ENCODE peak calls at places on chromosomes 1 and 21, in nine cellular contexts. E, W, Y, I, S, X, G, Z and K are unnamed samples.

GRCh38 chr1:74733616-74734484 is 898 bp downstream of the TYW3 start:
- DNase-seq in E (no peak), W (no peak), Y (no peak), I (peak; percentile 27), S (no peak), X (peak; percentile 15), G (peak; percentile 13), Z (peak; percentile 19), K (peak; percentile 16)

GRCh38 chr21:34630536-34631143 is 15.7 kb upstream of the RCAN1 start:
- DNase-seq in E (no peak), W (no peak), Y (no peak), I (peak; percentile 29), S (peak; percentile 5), X (no peak), G (no peak), Z (no peak), K (peak; percentile 47)

GRCh38 chr1:231869364-231869763 is 242.8 kb downstream of the DISC1 start:
- DNase-seq in E (no peak), W (no peak), Y (no peak), I (no peak), S (no peak), X (no peak), G (no peak), Z (no peak), K (no peak)

GRCh38 chr1:179016694-179017382 is 8.9 kb upstream of the FAM20B start:
- DNase-seq in E (peak; percentile 92), W (peak; percentile 97), Y (peak; percentile 70), I (peak; percentile 82), S (peak; percentile 96), X (peak; percentile 97), G (peak; percentile 86), Z (peak; percentile 60), K (peak; percentile 78)

GRCh38 chr1:180917306-180918065 is 4.8 kb downstream of the KIAA1614 start:
- DNase-seq in E (no peak), W (no peak), Y (no peak), I (no peak), S (no peak), X (no peak), G (peak; percentile 58), Z (no peak), K (no peak)

GRCh38 chr1:187474266-187474665 is 645.5 kb downstream of the PLA2G4A start:
- DNase-seq in E (no peak), W (no peak), Y (no peak), I (peak; percentile 8), S (no peak), X (no peak), G (no peak), Z (no peak), K (no peak)

GRCh38 chr1:80534606-80535360 is 1266.0 kb upstream of the ADGRL2 start:
- DNase-seq in E (no peak), W (no peak), Y (no peak), I (no peak), S (no peak), X (no peak), G (no peak), Z (no peak), K (no peak)

GRCh38 chr1:236280438-236281285 is 1.1 kb downstream of the ERO1B start:
- DNase-seq in E (peak; percentile 66), W (no peak), Y (peak; percentile 18), I (peak; percentile 46), S (no peak), X (peak; percentile 12), G (peak; percentile 85), Z (peak; percentile 24), K (no peak)

GRCh38 chr1:156504062-156504813 is 3.7 kb upstream of the MEF2D start:
- DNase-seq in E (no peak), W (no peak), Y (no peak), I (no peak), S (no peak), X (peak; percentile 10), G (no peak), Z (no peak), K (no peak)

GRCh38 chr1:156503672-156504055 is 3.1 kb upstream of the MEF2D start:
- DNase-seq in E (no peak), W (no peak), Y (no peak), I (no peak), S (no peak), X (no peak), G (no peak), Z (no peak), K (no peak)

GRCh38 chr1:156505679-156506298 is 5.2 kb upstream of the MEF2D start:
- DNase-seq in E (no peak), W (no peak), Y (no peak), I (no peak), S (no peak), X (peak; percentile 14), G (no peak), Z (no peak), K (no peak)

GRCh38 chr1:156506450-156506849 is 5.9 kb upstream of the MEF2D start:
- DNase-seq in E (no peak), W (no peak), Y (no peak), I (no peak), S (no peak), X (peak; percentile 3), G (no peak), Z (no peak), K (no peak)

GRCh38 chr1:156504821-156505678 is 4.5 kb upstream of the MEF2D start:
- DNase-seq in E (peak; percentile 100), W (peak; percentile 100), Y (peak; percentile 100), I (peak; percentile 99), S (peak; percentile 100), X (peak; percentile 100), G (peak; percentile 100), Z (peak; percentile 99), K (peak; percentile 97)
- TF ChIP-seq POLR2A in E (peak; percentile 57), W (peak; percentile 71), Y (peak; percentile 88), I (peak; percentile 36), S (no peak), X (peak; percentile 56), G (peak; percentile 80), Z (peak; percentile 45), K (peak; percentile 43)

DNA sequence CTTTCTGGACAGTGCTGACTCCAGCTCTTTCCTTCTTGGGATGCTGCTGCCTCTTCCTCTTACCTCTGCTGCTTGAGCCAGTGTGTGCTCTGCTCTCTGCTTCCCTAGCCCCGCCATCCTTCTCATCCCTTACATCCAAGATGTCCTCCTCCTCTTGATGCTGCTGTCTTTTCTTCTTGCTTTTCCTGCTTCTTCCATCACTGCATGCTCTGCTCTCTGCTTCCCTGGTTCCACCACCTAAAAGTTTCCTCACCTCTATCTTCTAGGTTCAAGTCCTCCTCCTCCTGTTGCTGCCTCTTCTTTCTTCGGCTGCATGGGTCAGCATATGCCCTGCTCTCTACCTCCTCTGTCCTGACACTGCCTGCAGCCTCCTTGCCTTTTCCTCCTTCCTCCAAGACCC is 3.4 kb downstream of the NAXE start:
- DNase-seq in E (no peak), W (no peak), Y (no peak), I (no peak), S (no peak), X (no peak), G (no peak), Z (no peak), K (no peak)
- TF ChIP-seq POLR2A in E (no peak), W (no peak), Y (no peak), I (no peak), S (no peak), X (no peak), G (no peak), Z (no peak), K (no peak)

GRCh38 chr1:211932581-211933010 is 102.0 kb upstream of the LPGAT1 start:
- DNase-seq in E (no peak), W (peak; percentile 55), Y (no peak), I (peak; percentile 26), S (no peak), X (no peak), G (no peak), Z (no peak), K (no peak)

GRCh38 chr1:211934315-211934714 is 101.0 kb downstream of the INTS7 start:
- DNase-seq in E (no peak), W (peak; percentile 55), Y (no peak), I (no peak), S (no peak), X (no peak), G (no peak), Z (no peak), K (no peak)

GRCh38 chr1:211938473-211939080 is 96.8 kb downstream of the INTS7 start:
- DNase-seq in E (no peak), W (no peak), Y (no peak), I (no peak), S (no peak), X (no peak), G (no peak), Z (no peak), K (no peak)

GRCh38 chr1:211939876-211940468 is 95.4 kb downstream of the INTS7 start:
- DNase-seq in E (no peak), W (no peak), Y (no peak), I (peak; percentile 29), S (no peak), X (no peak), G (peak; percentile 90), Z (no peak), K (no peak)

DNA sequence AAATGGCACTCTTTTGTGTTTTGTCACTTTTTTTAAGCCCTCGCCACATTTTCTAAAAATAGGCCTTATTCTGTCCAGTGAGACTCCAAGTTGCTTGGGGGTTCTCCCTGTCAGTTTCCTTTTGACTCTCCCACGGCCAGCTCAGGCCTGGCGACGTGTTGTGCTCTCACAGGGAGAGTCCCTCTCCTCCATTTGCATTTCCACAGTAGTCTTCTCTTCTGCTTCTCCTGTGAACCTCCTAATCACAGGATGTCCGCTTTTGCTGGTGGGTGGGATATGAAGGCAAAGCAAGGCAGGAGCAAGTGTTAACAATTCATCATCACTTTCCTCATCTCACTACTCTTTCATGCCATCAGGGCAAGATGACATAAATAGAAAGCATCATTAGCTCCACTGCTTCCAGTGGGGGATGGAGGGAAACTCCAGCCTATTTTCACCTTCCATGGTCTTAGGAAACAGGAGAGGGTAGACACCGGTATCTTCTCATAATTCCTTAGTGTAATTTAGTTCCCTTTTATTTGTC is 99.8 kb downstream of the INTS7 start:
- DNase-seq in E (no peak), W (peak; percentile 91), Y (no peak), I (no peak), S (no peak), X (no peak), G (no peak), Z (no peak), K (no peak)
- TF ChIP-seq POLR2A in E (no peak), W (no peak), Y (no peak), I (no peak), S (no peak), X (no peak), G (no peak), Z (no peak), K (no peak)

GRCh38 chr1:2506901-2507565 is 19.4 kb downstream of the PANK4 start:
- DNase-seq in E (no peak), W (no peak), Y (no peak), I (no peak), S (no peak), X (no peak), G (no peak), Z (no peak), K (no peak)
- TF ChIP-seq POLR2A in E (no peak), W (no peak), Y (no peak), I (no peak), S (no peak), X (no peak), G (no peak), Z (no peak), K (no peak)

GRCh38 chr1:204072951-204073836 is at the start of gene SOX13:
- DNase-seq in E (peak; percentile 97), W (peak; percentile 95), Y (peak; percentile 94), I (peak; percentile 91), S (peak; percentile 97), X (peak; percentile 92), G (peak; percentile 91), Z (peak; percentile 89), K (peak; percentile 88)
- TF ChIP-seq POLR2A in E (peak; percentile 96), W (peak; percentile 60), Y (peak; percentile 75), I (peak; percentile 83), S (no peak), X (peak; percentile 96), G (peak; percentile 94), Z (peak; percentile 91), K (peak; percentile 97)